ENCODE peak calls at places on chromosomes 11 and 22, in five cellular contexts. R is HCT116, J is Peyer's patch, D is uterus, B is transverse colon. P is an unnamed sample.

GRCh38 chr11:125413226-125413625 is 82.8 kb downstream of the FEZ1 start:
- DNase-seq in R (no peak), J (no peak), D (no peak), B (no peak), P (no peak)

GRCh38 chr11:14308114-14308896 is 50.7 kb downstream of the RRAS2 start:
- DNase-seq in R (peak), J (no peak), D (no peak), B (no peak), P (no peak)

GRCh38 chr11:19253817-19254216 is 13.1 kb upstream of the E2F8 start:
- DNase-seq in R (no peak), J (no peak), D (no peak), B (no peak), P (no peak)

GRCh38 chr11:2507945-2508749 is 63.3 kb downstream of the KCNQ1 start:
- DNase-seq in R (no peak), J (no peak), D (peak), B (peak), P (no peak)

GRCh38 chr11:131987703-131988102 is 617.3 kb downstream of the NTM start:
- DNase-seq in R (no peak), J (no peak), D (no peak), B (no peak), P (no peak)

GRCh38 chr22:32680277-32680676 is 121.2 kb upstream of the TIMP3 start:
- DNase-seq in R (no peak), J (no peak), D (no peak), B (no peak), P (no peak)

GRCh38 chr11:107508858-107509244 is 51.2 kb upstream of the CWF19L2 start:
- DNase-seq in R (no peak), J (no peak), D (no peak), B (no peak), P (no peak)

GRCh38 chr22:40401532-40401931 is 31.1 kb downstream of the SGSM3 start:
- DNase-seq in R (no peak), J (peak), D (no peak), B (no peak), P (peak)

GRCh38 chr22:19871845-19872778 is 17.4 kb upstream of the GNB1L start:
- DNase-seq in R (no peak), J (peak), D (peak), B (no peak), P (peak)

GRCh38 chr11:14232652-14233051 is 126.3 kb downstream of the RRAS2 start:
- DNase-seq in R (no peak), J (no peak), D (no peak), B (no peak), P (no peak)

GRCh38 chr11:47406896-47407745 is 1.3 kb upstream of the SLC39A13 start:
- DNase-seq in R (no peak), J (no peak), D (no peak), B (no peak), P (no peak)

GRCh38 chr11:17506942-17507341 is 30.3 kb upstream of the ABCC8 start:
- DNase-seq in R (no peak), J (no peak), D (no peak), B (no peak), P (no peak)
- H3K4me3 ChIP-seq in R (no peak), J (no peak), D (no peak), B (no peak), P (no peak)

GRCh38 chr22:27773236-27773550 is 28.4 kb downstream of the MN1 start:
- DNase-seq in R (no peak), J (no peak), D (no peak), B (no peak), P (no peak)

GRCh38 chr22:27774200-27774599 is 27.4 kb downstream of the MN1 start:
- DNase-seq in R (no peak), J (no peak), D (no peak), B (no peak), P (no peak)

GRCh38 chr22:27775087-27775697 is 26.4 kb downstream of the MN1 start:
- DNase-seq in R (no peak), J (no peak), D (no peak), B (no peak), P (no peak)

GRCh38 chr22:27771637-27772369 is 29.8 kb downstream of the MN1 start:
- DNase-seq in R (no peak), J (no peak), D (no peak), B (no peak), P (no peak)

GRCh38 chr22:27772370-27773235 is 29.0 kb downstream of the MN1 start:
- DNase-seq in R (no peak), J (no peak), D (no peak), B (no peak), P (no peak)
- TF ChIP-seq POLR2A in R (no peak), J (no peak), D (no peak), B (no peak), P (no peak)

GRCh38 chr11:61004037-61004641 is 32.7 kb downstream of the CD6 start:
- DNase-seq in R (no peak), J (no peak), D (no peak), B (no peak), P (peak)
- H3K4me3 ChIP-seq in R (no peak), J (no peak), D (no peak), B (no peak), P (no peak)

GRCh38 chr11:114123692-114124330 is 64.3 kb downstream of the ZBTB16 start:
- DNase-seq in R (no peak), J (no peak), D (no peak), B (no peak), P (no peak)
- TF ChIP-seq POLR2A in R (no peak), J (no peak), D (no peak), B (no peak), P (no peak)

GRCh38 chr11:102269927-102270326 is 47.4 kb upstream of the BIRC3 start:
- DNase-seq in R (no peak), J (no peak), D (no peak), B (no peak), P (no peak)

GRCh38 chr11:102266111-102266510 is 51.2 kb upstream of the BIRC3 start:
- DNase-seq in R (no peak), J (no peak), D (no peak), B (no peak), P (no peak)

GRCh38 chr11:102268083-102268984 is 49.0 kb upstream of the BIRC3 start:
- DNase-seq in R (peak), J (peak), D (peak), B (peak), P (peak)

GRCh38 chr11:102267602-102268001 is 49.7 kb upstream of the BIRC3 start:
- DNase-seq in R (no peak), J (peak), D (no peak), B (no peak), P (no peak)

GRCh38 chr11:102268985-102269470 is 48.3 kb upstream of the BIRC3 start:
- DNase-seq in R (no peak), J (no peak), D (no peak), B (no peak), P (no peak)
- H3K4me3 ChIP-seq in R (peak), J (peak), D (peak), B (peak), P (peak)

GRCh38 chr11:16905375-16905774 is 108.8 kb downstream of the PLEKHA7 start:
- DNase-seq in R (no peak), J (no peak), D (no peak), B (no peak), P (no peak)

GRCh38 chr11:16902979-16903378 is 111.2 kb downstream of the PLEKHA7 start:
- DNase-seq in R (no peak), J (no peak), D (no peak), B (no peak), P (no peak)

GRCh38 chr11:16898274-16898985 is 115.8 kb downstream of the PLEKHA7 start:
- DNase-seq in R (no peak), J (no peak), D (no peak), B (no peak), P (no peak)

GRCh38 chr11:16899708-16900107 is 114.5 kb downstream of the PLEKHA7 start:
- DNase-seq in R (no peak), J (peak), D (no peak), B (no peak), P (no peak)

GRCh38 chr11:16902182-16902581 is 112.0 kb downstream of the PLEKHA7 start:
- DNase-seq in R (peak), J (no peak), D (no peak), B (no peak), P (no peak)
- TF ChIP-seq POLR2A in R (no peak), J (no peak), D (no peak), B (no peak), P (no peak)

GRCh38 chr22:24240381-24240780 is 4.5 kb downstream of the GGT5 start:
- DNase-seq in R (no peak), J (no peak), D (no peak), B (no peak), P (no peak)

GRCh38 chr22:24247564-24248344 is 2.9 kb upstream of the GGT5 start:
- DNase-seq in R (peak), J (peak), D (peak), B (peak), P (peak)

GRCh38 chr22:24247011-24247507 is 2.2 kb upstream of the GGT5 start:
- DNase-seq in R (no peak), J (no peak), D (no peak), B (no peak), P (no peak)

GRCh38 chr22:24244144-24244787 is 616 bp downstream of the GGT5 start:
- DNase-seq in R (no peak), J (no peak), D (peak), B (no peak), P (no peak)
- H3K4me3 ChIP-seq in R (no peak), J (peak), D (peak), B (peak), P (no peak)